ENCODE peak calls at places on chromosomes 6 and 20, in four cellular contexts. K, B, C and S are unnamed samples.

GRCh38 chr20:63956664-63957003 is 418 bp upstream of the UCKL1 start:
- DNase-seq in C (no peak), B (no peak), K (no peak), S (no peak)

GRCh38 chr20:59421920-59422637 is 121.7 kb downstream of the EDN3 start:
- DNase-seq in K (no peak), C (no peak), B (no peak), S (no peak)

GRCh38 chr6:38843798-38844197 is 128.7 kb downstream of the DNAH8 start:
- DNase-seq in C (no peak), K (no peak), B (no peak), S (no peak)

GRCh38 chr6:80464901-80465300 is 358.4 kb downstream of the BCKDHB start:
- DNase-seq in B (no peak), K (no peak), C (no peak), S (no peak)

GRCh38 chr6:130968486-130968885 is 94.6 kb downstream of the EPB41L2 start:
- DNase-seq in B (no peak), C (no peak), K (no peak), S (no peak)

GRCh38 chr6:73514746-73515110 is 6.1 kb downstream of the EEF1A1 start:
- DNase-seq in K (no peak), C (no peak), B (no peak), S (no peak)

GRCh38 chr6:159214281-159214680 is 45.1 kb downstream of the FNDC1 start:
- DNase-seq in B (no peak), K (no peak), C (no peak), S (no peak)

GRCh38 chr20:10961651-10962288 is 288.0 kb upstream of the JAG1 start:
- DNase-seq in C (no peak), B (no peak), K (no peak), S (no peak)

GRCh38 chr6:3882865-3883264 is 33.7 kb downstream of the FAM50B start:
- DNase-seq in C (no peak), K (peak; percentile 18), B (no peak), S (no peak)

GRCh38 chr20:23228912-23229311 is 121.7 kb upstream of the NXT1 start:
- DNase-seq in K (no peak), B (no peak), C (no peak), S (no peak)

GRCh38 chr6:134436281-134436815 is 118.4 kb upstream of the SGK1 start:
- DNase-seq in C (peak; percentile 44), B (peak; percentile 60), K (peak; percentile 75), S (peak; percentile 36)

GRCh38 chr6:6386010-6386409 is 65.5 kb upstream of the F13A1 start:
- DNase-seq in B (no peak), K (peak; percentile 82), C (no peak), S (no peak)

GRCh38 chr20:43650997-43651525 is 15.9 kb upstream of the MYBL2 start:
- DNase-seq in B (no peak), C (no peak), K (no peak), S (no peak)

GRCh38 chr6:122511193-122511924 is 39.8 kb upstream of the SERINC1 start:
- DNase-seq in K (no peak), C (no peak), B (no peak), S (no peak)

GRCh38 chr6:84575264-84575663 is 189.1 kb downstream of the TBX18 start:
- DNase-seq in K (peak; percentile 72), B (no peak), C (no peak), S (no peak)

GRCh38 chr6:118288355-118289124 is 259.6 kb upstream of the PLN start:
- DNase-seq in C (no peak), B (no peak), K (no peak), S (no peak)

GRCh38 chr20:31824125-31824485 is 4.9 kb downstream of the MYLK2 start:
- DNase-seq in C (no peak), B (no peak), K (no peak), S (no peak)

DNA sequence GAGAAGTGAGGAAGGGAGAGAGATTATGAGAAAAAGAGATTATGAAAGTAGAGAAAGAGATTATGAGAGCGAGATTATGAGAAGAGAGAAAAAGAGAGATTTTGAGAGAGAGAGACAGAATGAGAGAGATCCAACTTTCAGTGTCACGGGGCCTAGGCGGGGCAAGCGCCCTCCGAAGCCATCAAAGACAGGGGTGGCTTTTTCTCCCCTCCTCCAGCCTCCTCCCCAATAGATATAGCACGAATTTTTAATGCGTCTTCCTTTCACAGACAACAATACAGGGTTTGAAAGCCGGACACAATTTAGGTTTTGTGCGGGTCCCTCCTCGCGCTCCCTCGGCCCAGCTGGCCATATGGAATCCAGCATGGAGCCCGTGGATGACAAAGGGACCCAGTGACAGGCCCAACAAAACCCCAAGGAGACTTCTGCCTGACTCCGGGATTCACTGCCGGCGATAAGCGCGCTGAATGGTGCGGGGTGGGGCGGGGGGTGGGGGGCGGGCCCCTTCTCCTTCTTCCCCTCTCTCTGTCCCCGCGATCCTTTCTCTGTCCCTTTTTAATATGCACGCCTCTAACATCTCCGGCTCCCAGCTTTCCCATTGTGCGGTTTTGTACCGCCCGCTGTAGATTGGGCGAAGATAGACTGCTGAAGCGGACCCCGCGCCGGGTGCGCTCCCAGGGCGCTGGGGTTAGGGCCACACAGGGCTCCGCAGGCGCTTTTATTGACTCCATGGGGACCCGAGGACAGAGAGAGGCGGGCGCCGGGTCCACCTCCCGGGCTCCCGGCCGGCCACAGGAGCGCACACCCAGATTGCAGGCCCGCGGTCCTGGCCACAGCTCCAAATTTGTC is 5.4 kb downstream of the NKX2-2 start:
- DNase-seq in C (no peak), B (no peak), K (peak; percentile 32), S (no peak)
- H3K27ac ChIP-seq in C (no peak overlapping the region), B (no peak overlapping the region), K (peak overlapping the region; percentile 94), S (no peak overlapping the region)

GRCh38 chr6:96626749-96627353 is 63.9 kb downstream of the FHL5 start:
- DNase-seq in K (peak; percentile 55), C (no peak), B (no peak), S (no peak)
- TF ChIP-seq CTCF in K (peak; percentile 55), C (peak; percentile 45), B (no peak), S (peak; percentile 44)

DNA sequence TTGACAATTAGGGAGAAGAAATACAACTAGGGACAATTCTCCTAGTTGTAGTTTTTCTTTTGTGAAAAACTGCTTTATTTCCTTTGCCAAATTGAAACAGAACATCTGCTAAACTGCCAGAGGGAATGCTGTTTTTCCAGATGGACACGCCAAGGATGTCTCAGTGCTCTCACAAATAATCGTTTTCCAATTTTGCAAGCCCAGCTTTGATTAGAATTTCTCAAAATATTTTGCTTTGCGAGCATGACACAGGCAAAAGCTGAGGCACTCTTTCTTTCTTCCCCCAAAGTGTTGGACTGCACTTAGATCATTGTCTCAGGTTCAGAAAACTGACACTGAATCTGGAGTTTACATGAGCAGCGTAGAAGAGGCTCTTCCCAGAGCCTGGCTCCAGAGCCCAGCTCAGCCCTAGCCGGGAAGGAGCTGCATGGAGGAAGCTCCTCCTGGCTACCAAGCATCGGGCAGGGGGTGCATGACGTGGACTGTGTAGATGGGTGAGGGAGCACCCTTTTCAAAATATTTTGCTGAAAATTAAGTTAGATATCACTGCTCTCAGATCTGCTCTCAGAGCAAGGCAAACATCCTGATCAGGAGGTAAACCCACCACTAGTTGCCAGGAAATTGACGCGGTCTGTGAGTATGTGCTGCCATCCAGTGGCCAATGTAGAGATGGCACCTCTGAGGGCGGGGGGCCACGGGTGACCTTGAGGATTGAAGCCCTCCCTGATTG is 107.5 kb downstream of the SLC22A3 start:
- DNase-seq in K (peak; percentile 68), C (peak; percentile 59), B (peak; percentile 79), S (peak; percentile 74)
- H3K4me3 ChIP-seq in K (no peak overlapping the region), C (peak overlapping the region; percentile 20), B (no peak overlapping the region), S (no peak overlapping the region)

GRCh38 chr6:119445666-119446622 is 96.4 kb upstream of the MAN1A1 start:
- DNase-seq in C (no peak), K (peak; percentile 80), B (no peak), S (no peak)

GRCh38 chr6:119446623-119447008 is 97.1 kb upstream of the MAN1A1 start:
- DNase-seq in K (no peak), C (peak; percentile 56), B (peak; percentile 20), S (no peak)

GRCh38 chr6:119453242-119453641 is 103.7 kb upstream of the MAN1A1 start:
- DNase-seq in B (no peak), C (no peak), K (no peak), S (no peak)

GRCh38 chr6:119444642-119445557 is 95.3 kb upstream of the MAN1A1 start:
- DNase-seq in B (no peak), C (no peak), K (no peak), S (no peak)

GRCh38 chr6:119449253-119450156 is 99.9 kb upstream of the MAN1A1 start:
- DNase-seq in K (no peak), B (no peak), C (no peak), S (no peak)
- H3K27ac ChIP-seq in K (no peak overlapping the region), B (no peak overlapping the region), C (no peak overlapping the region), S (no peak overlapping the region)

GRCh38 chr6:9412951-9413559 is 977.7 kb upstream of the SLC35B3 start:
- DNase-seq in B (no peak), C (peak; percentile 30), K (peak; percentile 80), S (no peak)
- TF ChIP-seq CTCF in B (no peak), C (peak; percentile 57), K (peak; percentile 91), S (no peak)

DNA sequence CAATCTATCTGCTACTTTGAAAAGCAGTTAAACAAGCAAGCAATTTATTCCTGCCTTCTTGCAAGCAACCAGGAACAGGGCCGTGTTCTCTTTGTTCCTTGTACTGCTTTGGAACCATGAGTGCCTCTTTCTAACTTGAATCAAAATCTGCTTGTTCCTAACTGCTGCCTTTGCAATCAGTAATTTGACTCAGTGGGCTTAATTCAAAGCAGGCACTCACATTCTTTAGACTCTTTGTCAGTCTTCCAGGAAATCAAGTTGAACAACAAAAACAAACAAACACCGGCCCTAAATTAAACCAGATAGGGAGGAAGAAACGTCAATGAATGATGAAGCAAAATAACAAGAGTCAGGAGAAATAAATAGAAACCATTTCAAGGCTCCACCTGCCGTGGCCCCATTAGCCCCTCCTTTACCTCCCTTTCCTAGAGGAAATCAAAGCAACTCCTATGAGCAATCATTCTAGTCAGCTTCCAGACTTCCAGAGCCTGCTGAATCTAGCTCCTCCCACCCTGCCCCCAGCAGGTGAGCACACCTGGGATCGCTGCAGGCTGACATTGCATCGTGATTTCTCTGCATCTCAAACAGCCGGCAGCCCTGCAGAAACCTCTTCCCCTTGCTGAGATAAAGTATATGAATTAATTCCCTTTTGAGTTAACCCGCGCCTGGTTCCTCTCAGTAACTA is 582.2 kb upstream of the FLRT3 start:
- DNase-seq in K (no peak), B (no peak), C (no peak), S (no peak)
- H3K4me3 ChIP-seq in K (no peak overlapping the region), B (no peak overlapping the region), C (no peak overlapping the region), S (no peak overlapping the region)

DNA sequence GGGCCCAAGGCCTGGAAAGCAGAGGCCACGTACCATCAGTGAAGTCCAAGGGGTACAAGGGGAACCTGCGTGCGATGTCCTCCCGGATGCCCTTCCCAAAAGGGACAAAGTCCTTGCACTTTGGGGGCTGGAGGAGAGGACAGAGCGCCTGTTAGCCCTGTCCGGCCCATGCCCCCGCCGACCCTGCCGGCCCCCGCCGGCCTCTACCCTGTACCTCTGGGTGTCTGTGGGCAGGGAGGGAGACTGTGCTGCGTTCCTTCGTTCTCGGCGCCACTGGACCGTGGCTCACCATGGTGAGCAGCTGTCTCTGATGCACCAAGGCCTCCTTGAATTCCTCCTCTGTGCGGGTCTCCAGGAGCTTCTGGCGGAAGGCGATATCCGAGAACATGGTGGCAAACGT is 7.9 kb downstream of the SLC4A11 start:
- DNase-seq in B (no peak), K (no peak), C (no peak), S (no peak)
- H3K27ac ChIP-seq in B (no peak overlapping the region), K (no peak overlapping the region), C (no peak overlapping the region), S (no peak overlapping the region)